ENCODE peak calls at places on chromosomes 1 and 21, in six cellular contexts. One of them, this sample, is unnamed.

GRCh38 chr1:195376190-195376589 is 1232.0 kb downstream of the KCNT2 start:
- DNase-seq in heart left ventricle: no peak
- DNase-seq in tibial nerve: no peak
- DNase-seq in heart right ventricle: no peak
- DNase-seq in transverse colon: no peak
- DNase-seq in mammary epithelial cell: peak; percentile 9
- DNase-seq in this sample: peak; percentile 26

GRCh38 chr1:11967028-11967547 is 13.2 kb upstream of the MFN2 start:
- DNase-seq in heart left ventricle: no peak
- DNase-seq in tibial nerve: no peak
- DNase-seq in heart right ventricle: no peak
- DNase-seq in transverse colon: peak; percentile 59
- DNase-seq in mammary epithelial cell: peak; percentile 48
- DNase-seq in this sample: peak; percentile 77

GRCh38 chr1:26522073-26522472 is 7.5 kb upstream of the RPS6KA1 start:
- DNase-seq in heart left ventricle: no peak
- DNase-seq in tibial nerve: no peak
- DNase-seq in heart right ventricle: no peak
- DNase-seq in transverse colon: no peak
- DNase-seq in mammary epithelial cell: no peak
- DNase-seq in this sample: no peak

GRCh38 chr1:43803646-43804045 is 96.3 kb downstream of the ST3GAL3 start:
- DNase-seq in heart left ventricle: no peak
- DNase-seq in tibial nerve: no peak
- DNase-seq in heart right ventricle: no peak
- DNase-seq in transverse colon: no peak
- DNase-seq in mammary epithelial cell: peak; percentile 14
- DNase-seq in this sample: no peak

GRCh38 chr1:236403905-236404696 is 10.0 kb downstream of the EDARADD start:
- DNase-seq in heart left ventricle: no peak
- DNase-seq in tibial nerve: no peak
- DNase-seq in heart right ventricle: no peak
- DNase-seq in transverse colon: no peak
- DNase-seq in mammary epithelial cell: no peak
- DNase-seq in this sample: no peak

GRCh38 chr21:35142036-35142825 is 93.1 kb upstream of the RUNX1 start:
- DNase-seq in heart left ventricle: no peak
- DNase-seq in tibial nerve: no peak
- DNase-seq in heart right ventricle: no peak
- DNase-seq in transverse colon: no peak
- DNase-seq in mammary epithelial cell: no peak
- DNase-seq in this sample: no peak

GRCh38 chr1:112744019-112744578 is 29.0 kb upstream of the PPM1J start:
- DNase-seq in heart left ventricle: peak; percentile 70
- DNase-seq in tibial nerve: no peak
- DNase-seq in heart right ventricle: peak; percentile 34
- DNase-seq in transverse colon: peak; percentile 13
- DNase-seq in mammary epithelial cell: no peak
- DNase-seq in this sample: no peak

GRCh38 chr1:36638268-36638667 is 155.6 kb upstream of the CSF3R start:
- DNase-seq in heart left ventricle: no peak
- DNase-seq in tibial nerve: no peak
- DNase-seq in heart right ventricle: no peak
- DNase-seq in transverse colon: no peak
- DNase-seq in mammary epithelial cell: no peak
- DNase-seq in this sample: no peak

GRCh38 chr1:47424336-47424982 is 8.4 kb downstream of the FOXE3 start:
- DNase-seq in heart left ventricle: no peak
- DNase-seq in tibial nerve: no peak
- DNase-seq in heart right ventricle: no peak
- DNase-seq in transverse colon: no peak
- DNase-seq in mammary epithelial cell: peak; percentile 48
- DNase-seq in this sample: peak; percentile 73

GRCh38 chr1:202162049-202162417 is 1.6 kb upstream of the PTPN7 start:
- DNase-seq in heart left ventricle: no peak
- DNase-seq in tibial nerve: no peak
- DNase-seq in heart right ventricle: no peak
- DNase-seq in transverse colon: peak; percentile 32
- DNase-seq in mammary epithelial cell: no peak
- DNase-seq in this sample: no peak

GRCh38 chr1:206066479-206067171 is 13.7 kb downstream of the RHEX start:
- DNase-seq in heart left ventricle: no peak
- DNase-seq in tibial nerve: no peak
- DNase-seq in heart right ventricle: no peak
- DNase-seq in transverse colon: no peak
- DNase-seq in mammary epithelial cell: no peak
- DNase-seq in this sample: no peak

GRCh38 chr1:107897428-107898339 is 67.3 kb downstream of the VAV3 start:
- DNase-seq in heart left ventricle: no peak
- DNase-seq in tibial nerve: no peak
- DNase-seq in heart right ventricle: no peak
- DNase-seq in transverse colon: peak; percentile 11
- DNase-seq in mammary epithelial cell: no peak
- DNase-seq in this sample: no peak

GRCh38 chr1:245131026-245131393 is 23.8 kb upstream of the KIF26B start:
- DNase-seq in heart left ventricle: no peak
- DNase-seq in tibial nerve: no peak
- DNase-seq in heart right ventricle: no peak
- DNase-seq in transverse colon: no peak
- DNase-seq in mammary epithelial cell: no peak
- DNase-seq in this sample: no peak

GRCh38 chr1:180183426-180183825 is 28.8 kb downstream of the QSOX1 start:
- DNase-seq in heart left ventricle: no peak
- DNase-seq in tibial nerve: no peak
- DNase-seq in heart right ventricle: no peak
- DNase-seq in transverse colon: no peak
- DNase-seq in mammary epithelial cell: no peak
- DNase-seq in this sample: no peak

GRCh38 chr1:52119291-52119690 is 22.6 kb upstream of the ZFYVE9 start:
- DNase-seq in heart left ventricle: no peak
- DNase-seq in tibial nerve: no peak
- DNase-seq in heart right ventricle: no peak
- DNase-seq in transverse colon: no peak
- DNase-seq in mammary epithelial cell: no peak
- DNase-seq in this sample: no peak

GRCh38 chr1:11924334-11925195 is 1.7 kb downstream of the KIAA2013 start:
- DNase-seq in heart left ventricle: no peak
- DNase-seq in tibial nerve: no peak
- DNase-seq in heart right ventricle: no peak
- DNase-seq in transverse colon: peak; percentile 42
- DNase-seq in mammary epithelial cell: no peak
- DNase-seq in this sample: no peak

GRCh38 chr1:201917362-201918033 is 28.8 kb downstream of the SHISA4 start:
- DNase-seq in heart left ventricle: no peak
- DNase-seq in tibial nerve: peak; percentile 27
- DNase-seq in heart right ventricle: no peak
- DNase-seq in transverse colon: no peak
- DNase-seq in mammary epithelial cell: peak; percentile 61
- DNase-seq in this sample: peak; percentile 64

GRCh38 chr21:37800122-37800455 is 116.2 kb downstream of the KCNJ6 start:
- DNase-seq in heart left ventricle: no peak
- DNase-seq in tibial nerve: no peak
- DNase-seq in heart right ventricle: no peak
- DNase-seq in transverse colon: no peak
- DNase-seq in mammary epithelial cell: no peak
- DNase-seq in this sample: no peak

GRCh38 chr1:207838156-207839082 is 72.5 kb downstream of the CD34 start:
- DNase-seq in heart left ventricle: peak; percentile 83
- DNase-seq in tibial nerve: no peak
- DNase-seq in heart right ventricle: peak; percentile 76
- DNase-seq in transverse colon: no peak
- DNase-seq in mammary epithelial cell: no peak
- DNase-seq in this sample: no peak

GRCh38 chr1:195733826-195734225 is 874.4 kb downstream of the KCNT2 start:
- DNase-seq in heart left ventricle: no peak
- DNase-seq in tibial nerve: no peak
- DNase-seq in heart right ventricle: no peak
- DNase-seq in transverse colon: peak; percentile 27
- DNase-seq in mammary epithelial cell: peak; percentile 6
- DNase-seq in this sample: no peak

GRCh38 chr1:161952603-161953172 is 71.0 kb downstream of the OLFML2B start:
- DNase-seq in heart left ventricle: no peak
- DNase-seq in tibial nerve: no peak
- DNase-seq in heart right ventricle: no peak
- DNase-seq in transverse colon: no peak
- DNase-seq in mammary epithelial cell: no peak
- DNase-seq in this sample: no peak

GRCh38 chr1:29673669-29674624 is 437.6 kb downstream of the PTPRU start:
- DNase-seq in heart left ventricle: peak; percentile 18
- DNase-seq in tibial nerve: no peak
- DNase-seq in heart right ventricle: no peak
- DNase-seq in transverse colon: no peak
- DNase-seq in mammary epithelial cell: peak; percentile 54
- DNase-seq in this sample: no peak

GRCh38 chr1:169604781-169605560 is 18.7 kb upstream of the F5 start:
- DNase-seq in heart left ventricle: no peak
- DNase-seq in tibial nerve: no peak
- DNase-seq in heart right ventricle: no peak
- DNase-seq in transverse colon: no peak
- DNase-seq in mammary epithelial cell: no peak
- DNase-seq in this sample: no peak

GRCh38 chr1:7019510-7019909 is 234.3 kb downstream of the CAMTA1 start:
- DNase-seq in heart left ventricle: no peak
- DNase-seq in tibial nerve: no peak
- DNase-seq in heart right ventricle: no peak
- DNase-seq in transverse colon: peak; percentile 11
- DNase-seq in mammary epithelial cell: no peak
- DNase-seq in this sample: no peak
- H3K27ac ChIP-seq in heart left ventricle: no peak overlapping the region
- H3K27ac ChIP-seq in tibial nerve: no peak overlapping the region
- H3K27ac ChIP-seq in heart right ventricle: no peak overlapping the region
- H3K27ac ChIP-seq in transverse colon: no peak overlapping the region
- H3K27ac ChIP-seq in mammary epithelial cell: no peak overlapping the region
- H3K27ac ChIP-seq in this sample: no peak overlapping the region

GRCh38 chr1:2859881-2860430 is 58.5 kb upstream of the TTC34 start:
- DNase-seq in heart left ventricle: no peak
- DNase-seq in tibial nerve: no peak
- DNase-seq in heart right ventricle: no peak
- DNase-seq in transverse colon: no peak
- DNase-seq in mammary epithelial cell: no peak
- DNase-seq in this sample: no peak
- TF ChIP-seq CTCF in heart left ventricle: no peak
- TF ChIP-seq CTCF in tibial nerve: no peak
- TF ChIP-seq CTCF in heart right ventricle: no peak
- TF ChIP-seq CTCF in transverse colon: no peak
- TF ChIP-seq CTCF in mammary epithelial cell: no peak
- TF ChIP-seq CTCF in this sample: no peak

DNA sequence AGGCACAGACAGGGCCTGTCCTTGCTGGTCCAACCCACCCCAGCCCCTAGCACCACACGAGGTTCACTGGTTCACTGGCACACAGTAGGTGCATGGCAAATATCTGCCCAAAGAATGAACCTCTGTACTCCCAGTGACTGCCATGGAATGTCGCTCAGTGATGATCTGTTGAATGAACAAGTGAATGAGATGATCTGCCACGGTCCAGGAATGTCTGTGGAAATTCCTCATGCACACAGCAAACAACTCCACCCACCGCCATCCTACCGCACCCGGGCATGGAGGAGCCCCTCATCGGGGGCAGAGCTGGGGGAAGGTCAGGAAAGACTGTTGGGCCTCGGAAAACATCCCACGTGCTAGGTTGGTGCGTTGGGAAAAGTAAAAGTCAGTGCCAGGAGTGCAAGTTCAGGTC is 1.7 kb downstream of the HSPG2 start:
- DNase-seq in heart left ventricle: no peak
- DNase-seq in tibial nerve: no peak
- DNase-seq in heart right ventricle: no peak
- DNase-seq in transverse colon: no peak
- DNase-seq in mammary epithelial cell: peak; percentile 25
- DNase-seq in this sample: no peak
- H3K27ac ChIP-seq in heart left ventricle: peak overlapping the region; percentile 94
- H3K27ac ChIP-seq in tibial nerve: peak overlapping the region; percentile 89
- H3K27ac ChIP-seq in heart right ventricle: peak overlapping the region; percentile 89
- H3K27ac ChIP-seq in transverse colon: peak overlapping the region; percentile 93
- H3K27ac ChIP-seq in mammary epithelial cell: peak overlapping the region; percentile 55
- H3K27ac ChIP-seq in this sample: peak overlapping the region; percentile 96

DNA sequence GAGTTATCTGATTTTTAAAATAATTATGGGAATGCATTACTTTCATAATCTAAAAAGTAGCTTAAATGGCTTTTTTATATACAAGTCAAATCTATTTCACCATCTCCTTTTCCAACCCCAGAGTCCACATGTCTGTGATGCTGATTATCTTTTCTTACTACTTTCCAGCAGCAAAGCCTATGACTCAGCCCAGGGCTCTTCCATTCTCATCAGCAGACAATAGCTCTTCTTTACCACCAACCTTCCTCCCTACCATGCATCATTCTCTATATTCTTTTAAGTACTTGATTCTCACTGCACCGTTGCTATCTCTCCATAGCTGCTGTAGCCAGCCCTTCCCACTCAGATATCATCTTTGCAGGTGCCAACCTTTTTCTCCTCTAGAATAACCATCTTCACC is 61.3 kb downstream of the OVGP1 start:
- DNase-seq in heart left ventricle: no peak
- DNase-seq in tibial nerve: no peak
- DNase-seq in heart right ventricle: no peak
- DNase-seq in transverse colon: no peak
- DNase-seq in mammary epithelial cell: peak; percentile 39
- DNase-seq in this sample: no peak
- TF ChIP-seq CTCF in heart left ventricle: no peak
- TF ChIP-seq CTCF in tibial nerve: no peak
- TF ChIP-seq CTCF in heart right ventricle: no peak
- TF ChIP-seq CTCF in transverse colon: no peak
- TF ChIP-seq CTCF in mammary epithelial cell: no peak
- TF ChIP-seq CTCF in this sample: no peak

GRCh38 chr1:114368560-114369255 is 142.3 kb downstream of the TRIM33 start:
- DNase-seq in heart left ventricle: no peak
- DNase-seq in tibial nerve: no peak
- DNase-seq in heart right ventricle: no peak
- DNase-seq in transverse colon: no peak
- DNase-seq in mammary epithelial cell: no peak
- DNase-seq in this sample: no peak

GRCh38 chr1:114367810-114368209 is 143.2 kb downstream of the TRIM33 start:
- DNase-seq in heart left ventricle: no peak
- DNase-seq in tibial nerve: no peak
- DNase-seq in heart right ventricle: no peak
- DNase-seq in transverse colon: no peak
- DNase-seq in mammary epithelial cell: no peak
- DNase-seq in this sample: no peak

GRCh38 chr1:114369930-114370329 is 141.1 kb downstream of the TRIM33 start:
- DNase-seq in heart left ventricle: no peak
- DNase-seq in tibial nerve: no peak
- DNase-seq in heart right ventricle: no peak
- DNase-seq in transverse colon: no peak
- DNase-seq in mammary epithelial cell: no peak
- DNase-seq in this sample: no peak
- H3K27ac ChIP-seq in heart left ventricle: no peak overlapping the region
- H3K27ac ChIP-seq in tibial nerve: no peak overlapping the region
- H3K27ac ChIP-seq in heart right ventricle: no peak overlapping the region
- H3K27ac ChIP-seq in transverse colon: peak overlapping the region; percentile 45
- H3K27ac ChIP-seq in mammary epithelial cell: no peak overlapping the region
- H3K27ac ChIP-seq in this sample: no peak overlapping the region

This sample was measured in RWPE1.